ENCODE peak calls at places on chromosomes 4 and X, in four cellular contexts. O is left lung, A is cardiac muscle cell, T is OCI-LY7. G is an unnamed sample. For H3K4me1, the result is how much of the 10 kb centered on the place peaks cover.

GRCh38 chr4:125315571-125316390 is 1.0 kb downstream of the FAT4 start:
- DNase-seq in O (peak), A (peak), T (no peak), G (peak)

GRCh38 chrX:31376408-31376807 is 304.6 kb upstream of the FTHL17 start:
- DNase-seq in O (no peak), A (no peak), T (no peak), G (no peak)

GRCh38 chr4:40656221-40656863 is 26.7 kb upstream of the RBM47 start:
- DNase-seq in O (no peak), A (no peak), T (peak), G (no peak)

GRCh38 chr4:6292376-6293096 is 22.9 kb downstream of the WFS1 start:
- DNase-seq in O (peak), A (no peak), T (no peak), G (no peak)

GRCh38 chr4:89434364-89434988 is 126.9 kb upstream of the GPRIN3 start:
- DNase-seq in O (no peak), A (peak), T (peak), G (no peak)

GRCh38 chr4:20127626-20128025 is 124.1 kb upstream of the SLIT2 start:
- DNase-seq in O (no peak), A (no peak), T (no peak), G (no peak)

GRCh38 chrX:2928127-2928582 is 984 bp downstream of the ARSD start:
- DNase-seq in O (peak), A (peak), T (no peak), G (peak)

GRCh38 chrX:117538441-117539418 is 577.9 kb downstream of the KLHL13 start:
- DNase-seq in O (no peak), A (no peak), T (no peak), G (no peak)

GRCh38 chrX:46354481-46354880 is 190.7 kb downstream of the ZNF674 start:
- DNase-seq in O (no peak), A (no peak), T (no peak), G (no peak)

GRCh38 chrX:9952313-9952712 is 14.8 kb upstream of the CLDN34 start:
- DNase-seq in O (no peak), A (no peak), T (no peak), G (no peak)

GRCh38 chrX:30635630-30636029 is 17.6 kb upstream of the GK start:
- DNase-seq in O (no peak), A (peak), T (peak), G (no peak)

DNA sequence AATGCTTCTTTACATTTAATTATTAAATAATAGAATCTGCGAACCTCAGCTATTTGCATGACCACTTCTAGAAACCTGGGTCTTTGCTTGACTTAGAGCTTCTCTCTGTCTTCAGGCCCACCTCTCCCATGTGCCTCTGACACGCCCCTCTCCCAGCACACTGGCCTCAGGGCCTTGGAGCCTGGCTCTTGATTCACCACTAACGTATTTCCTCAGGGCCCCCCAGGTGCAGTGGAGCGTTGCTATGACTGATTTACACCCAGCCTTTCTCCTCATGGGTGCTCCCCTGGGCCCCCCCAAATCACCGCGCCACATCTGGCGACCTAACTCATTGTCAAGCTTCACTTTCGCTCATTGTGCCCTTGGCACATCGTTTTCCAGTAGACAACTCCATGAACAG is 37.9 kb upstream of the TENM3 start:
- DNase-seq in O (peak), A (no peak), T (no peak), G (no peak)
- H3K4me1 ChIP-seq in O (under half), A (under half), T (under half), G (under half)

GRCh38 chr4:138979742-138980141 is 35.8 kb upstream of the NOCT start:
- DNase-seq in O (no peak), A (no peak), T (no peak), G (no peak)
- H3K4me1 ChIP-seq in O (under half), A (under half), T (under half), G (under half)

GRCh38 chrX:70635227-70635626 is 190.6 kb downstream of the DLG3 start:
- DNase-seq in O (no peak), A (no peak), T (no peak), G (no peak)
- H3K4me1 ChIP-seq in O (under half), A (under half), T (under half), G (under half)

GRCh38 chr4:7812191-7812860 is 127.3 kb downstream of the AFAP1 start:
- DNase-seq in O (no peak), A (no peak), T (no peak), G (no peak)
- H3K4me1 ChIP-seq in O (under half), A (under half), T (under half), G (under half)

DNA sequence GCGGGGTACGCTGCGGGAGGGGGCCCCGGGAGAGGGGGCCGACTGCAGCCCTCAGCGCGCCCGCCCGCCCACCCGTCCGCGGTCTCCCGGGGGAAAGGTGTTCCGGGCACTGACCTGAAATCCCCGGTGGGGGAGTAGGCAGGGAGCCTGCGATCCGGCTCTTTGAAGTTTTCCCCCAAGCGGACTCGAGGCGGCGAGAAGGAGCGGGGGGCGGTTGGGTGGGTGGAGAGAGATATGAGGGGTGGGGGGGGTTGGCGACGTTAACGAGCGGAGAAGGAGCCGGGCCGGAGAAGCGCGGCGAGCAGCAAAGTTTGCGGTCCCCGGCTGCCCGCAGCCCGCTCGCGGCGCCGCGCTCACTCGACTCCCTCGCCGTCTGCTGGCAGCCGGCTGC is 662 bp downstream of the BCOR start:
- DNase-seq in O (peak), A (peak), T (no peak), G (no peak)
- H3K4me1 ChIP-seq in O (under half), A (under half), T (half or more), G (under half)

G was measured in aorta.